ENCODE peak calls at places on chromosome 17, in six cellular contexts. E is NCI-H1105 treated with DMSO at 0.1 percent for 48 hours, D is neural crest cell, F is germinal center, L is spleen, X is cardiac muscle cell. Y is an unnamed sample.

GRCh38 chr17:30021708-30022317 is 80.4 kb downstream of the EFCAB5 start:
- DNase-seq in E (peak; percentile 57), D (peak; percentile 31), F (peak; percentile 60), L (no peak), X (peak; percentile 67), Y (no peak)

GRCh38 chr17:15023589-15023988 is 241.5 kb downstream of the PMP22 start:
- DNase-seq in E (no peak), D (no peak), F (no peak), L (no peak), X (no peak), Y (no peak)

GRCh38 chr17:83057793-83058477 is 21.5 kb upstream of the METRNL start:
- DNase-seq in E (no peak), D (no peak), F (no peak), L (peak; percentile 71), X (no peak), Y (no peak)

GRCh38 chr17:67534941-67535340 is 157.9 kb downstream of the PITPNC1 start:
- DNase-seq in E (no peak), D (no peak), F (no peak), L (no peak), X (no peak), Y (no peak)

GRCh38 chr17:72472116-72472515 is 351.3 kb downstream of the SOX9 start:
- DNase-seq in E (peak; percentile 10), D (no peak), F (no peak), L (no peak), X (no peak), Y (no peak)

GRCh38 chr17:79363552-79364275 is 247.1 kb downstream of the RBFOX3 start:
- DNase-seq in E (no peak), D (no peak), F (no peak), L (no peak), X (no peak), Y (no peak)

GRCh38 chr17:42101513-42102292 is 3.4 kb upstream of the ZNF385C start:
- DNase-seq in E (no peak), D (peak; percentile 90), F (peak; percentile 73), L (peak; percentile 83), X (peak; percentile 76), Y (peak; percentile 72)

GRCh38 chr17:52148969-52149351 is 9.6 kb downstream of the CA10 start:
- DNase-seq in E (no peak), D (no peak), F (no peak), L (no peak), X (no peak), Y (no peak)

GRCh38 chr17:43722269-43722619 is 36.3 kb downstream of the SOST start:
- DNase-seq in E (no peak), D (no peak), F (no peak), L (no peak), X (no peak), Y (no peak)

GRCh38 chr17:63431939-63432804 is 13.9 kb downstream of the CYB561 start:
- DNase-seq in E (no peak), D (no peak), F (no peak), L (peak; percentile 33), X (peak; percentile 47), Y (peak; percentile 86)

GRCh38 chr17:47702391-47702995 is 8.5 kb downstream of the TBKBP1 start:
- DNase-seq in E (no peak), D (no peak), F (no peak), L (peak; percentile 73), X (no peak), Y (no peak)

GRCh38 chr17:39239640-39240314 is 14.0 kb upstream of the STAC2 start:
- DNase-seq in E (no peak), D (no peak), F (peak; percentile 86), L (peak; percentile 89), X (peak; percentile 67), Y (no peak)

GRCh38 chr17:45374501-45374900 is 57.7 kb upstream of the MAP3K14 start:
- DNase-seq in E (no peak), D (no peak), F (no peak), L (no peak), X (no peak), Y (no peak)

GRCh38 chr17:39618956-39619785 is 7.6 kb upstream of the PPP1R1B start:
- DNase-seq in E (no peak), D (no peak), F (no peak), L (no peak), X (no peak), Y (no peak)

GRCh38 chr17:80008848-80009247 is 26.8 kb downstream of the TBC1D16 start:
- DNase-seq in E (no peak), D (no peak), F (no peak), L (no peak), X (no peak), Y (no peak)

GRCh38 chr17:66676421-66676820 is 158.5 kb upstream of the CACNG5 start:
- DNase-seq in E (no peak), D (no peak), F (no peak), L (no peak), X (no peak), Y (no peak)

GRCh38 chr17:29140051-29140582 is 40.1 kb downstream of the MYO18A start:
- DNase-seq in E (no peak), D (peak; percentile 21), F (peak; percentile 76), L (peak; percentile 96), X (peak; percentile 92), Y (peak; percentile 63)

GRCh38 chr17:82931696-82932060 is 91.9 kb upstream of the ZNF750 start:
- DNase-seq in E (no peak), D (no peak), F (no peak), L (no peak), X (no peak), Y (no peak)

GRCh38 chr17:17051791-17052461 is 9.7 kb downstream of the MPRIP start:
- DNase-seq in E (no peak), D (no peak), F (no peak), L (peak; percentile 78), X (no peak), Y (no peak)

GRCh38 chr17:55743103-55743679 is 7.7 kb upstream of the PCTP start:
- DNase-seq in E (peak; percentile 28), D (no peak), F (no peak), L (no peak), X (no peak), Y (no peak)

GRCh38 chr17:64686705-64687104 is 24.6 kb upstream of the SMURF2 start:
- DNase-seq in E (no peak), D (no peak), F (no peak), L (no peak), X (no peak), Y (no peak)

GRCh38 chr17:61750656-61751055 is 112.7 kb downstream of the BRIP1 start:
- DNase-seq in E (no peak), D (no peak), F (no peak), L (no peak), X (no peak), Y (no peak)

GRCh38 chr17:45035848-45036247 is 15.6 kb downstream of the DCAKD start:
- DNase-seq in E (no peak), D (no peak), F (no peak), L (no peak), X (no peak), Y (no peak)

GRCh38 chr17:7330099-7331015 is 1.2 kb upstream of the NEURL4 start:
- DNase-seq in E (peak; percentile 86), D (peak; percentile 74), F (peak; percentile 91), L (peak; percentile 95), X (peak; percentile 86), Y (no peak)

GRCh38 chr17:31413871-31414589 is 22.6 kb downstream of the RAB11FIP4 start:
- DNase-seq in E (no peak), D (no peak), F (no peak), L (peak; percentile 39), X (no peak), Y (no peak)

GRCh38 chr17:40021471-40021961 is 6.3 kb downstream of the CSF3 start:
- DNase-seq in E (no peak), D (no peak), F (no peak), L (no peak), X (no peak), Y (no peak)

GRCh38 chr17:19357351-19358140 is 5.0 kb downstream of the B9D1 start:
- DNase-seq in E (no peak), D (no peak), F (no peak), L (no peak), X (no peak), Y (no peak)

GRCh38 chr17:68437979-68438877 is 19.1 kb downstream of the WIPI1 start:
- DNase-seq in E (no peak), D (no peak), F (peak; percentile 23), L (peak; percentile 89), X (peak; percentile 65), Y (peak; percentile 64)

GRCh38 chr17:45016823-45017222 is 34.6 kb downstream of the DCAKD start:
- DNase-seq in E (no peak), D (no peak), F (no peak), L (no peak), X (no peak), Y (no peak)

GRCh38 chr17:31650756-31651520 is 208.1 kb downstream of the COPRS start:
- DNase-seq in E (no peak), D (no peak), F (no peak), L (no peak), X (no peak), Y (no peak)

GRCh38 chr17:46772879-46773620 is 45.4 kb downstream of the WNT3 start:
- DNase-seq in E (no peak), D (no peak), F (no peak), L (no peak), X (peak; percentile 40), Y (peak; percentile 67)

GRCh38 chr17:72792771-72793170 is 299.7 kb downstream of the SLC39A11 start:
- DNase-seq in E (no peak), D (no peak), F (no peak), L (no peak), X (no peak), Y (no peak)

Y was measured in CMK.